ENCODE peak calls at places on chromosome 11, in seven cellular contexts. Z is activated CD4-positive, alpha-beta memory T cell treated with anti-CD3 and anti-CD28 coated beads, Interleukin-2, amount 10 ng/mL, durations not matched to agents 7 days and 5 days; H is T1000; I is SK-N-MC; C is foreskin fibroblast; R is colonic mucosa; L is GM04503. N is an unnamed sample.

GRCh38 chr11:2526808-2527381 is 82.1 kb downstream of the KCNQ1 start:
- DNase-seq in R (peak), I (no peak), C (no peak), Z (no peak), L (no peak), H (no peak), N (no peak)

GRCh38 chr11:78795862-78796261 is 221.2 kb upstream of the NARS2 start:
- DNase-seq in R (no peak), H (no peak), L (no peak), Z (no peak), C (no peak), I (no peak), N (no peak)

GRCh38 chr11:102318469-102318868 is 1.2 kb downstream of the BIRC3 start:
- DNase-seq in L (no peak), Z (peak), H (no peak), C (no peak), I (no peak), R (no peak), N (no peak)

GRCh38 chr11:128336203-128336602 is 251.2 kb downstream of the ETS1 start:
- DNase-seq in H (peak), R (no peak), I (no peak), Z (no peak), C (peak), L (no peak), N (peak)

GRCh38 chr11:66561975-66562248 is 6.5 kb downstream of the CTSF start:
- DNase-seq in I (no peak), C (no peak), Z (no peak), R (no peak), L (no peak), H (no peak), N (no peak)

GRCh38 chr11:86477495-86478155 is 102.9 kb downstream of the CCDC81 start:
- DNase-seq in I (no peak), Z (no peak), R (no peak), C (peak), L (no peak), H (no peak), N (no peak)

GRCh38 chr11:117171007-117171647 is 7.4 kb upstream of the SIDT2 start:
- DNase-seq in L (no peak), R (no peak), C (no peak), I (no peak), H (no peak), Z (no peak), N (no peak)

GRCh38 chr11:76448506-76448905 is 3.7 kb downstream of the EMSY start:
- DNase-seq in L (no peak), I (no peak), C (no peak), R (no peak), H (no peak), Z (no peak), N (no peak)

GRCh38 chr11:313787-314547 is at the start of gene IFITM1:
- DNase-seq in L (peak), H (no peak), Z (peak), R (peak), I (peak), C (peak), N (peak)

GRCh38 chr11:63985812-63986155 is 454 bp upstream of the OTUB1 start:
- DNase-seq in H (no peak), Z (peak), L (no peak), I (no peak), C (no peak), R (no peak), N (no peak)

GRCh38 chr11:87432006-87432405 is 394.3 kb downstream of the TMEM135 start:
- DNase-seq in I (no peak), L (peak), H (no peak), R (no peak), C (peak), Z (no peak), N (peak)

GRCh38 chr11:62020661-62021060 is 53.2 kb upstream of the FTH1 start:
- DNase-seq in R (no peak), C (no peak), I (no peak), L (no peak), H (no peak), Z (no peak), N (no peak)

GRCh38 chr11:112113539-112114457 is 27.1 kb downstream of the SDHD start:
- DNase-seq in H (no peak), I (no peak), R (no peak), C (peak), Z (no peak), L (peak), N (no peak)

GRCh38 chr11:130891326-130891725 is 25.0 kb downstream of the SNX19 start:
- DNase-seq in H (no peak), L (no peak), C (no peak), R (no peak), I (no peak), Z (no peak), N (no peak)

GRCh38 chr11:73907191-73907590 is 30.4 kb downstream of the PAAF1 start:
- DNase-seq in C (peak), L (no peak), R (no peak), Z (peak), I (no peak), H (no peak), N (no peak)

GRCh38 chr11:32385998-32386397 is 49.3 kb downstream of the WT1 start:
- DNase-seq in Z (no peak), I (no peak), L (no peak), H (no peak), R (peak), C (peak), N (no peak)

GRCh38 chr11:1054143-1055108 is 17.9 kb upstream of the MUC6 start:
- DNase-seq in C (peak), H (no peak), Z (no peak), R (peak), I (no peak), L (no peak), N (no peak)

GRCh38 chr11:75839851-75840250 is 24.8 kb downstream of the UVRAG start:
- DNase-seq in L (no peak), Z (no peak), R (no peak), H (no peak), C (no peak), I (no peak), N (no peak)

GRCh38 chr11:97614571-97614970 is 1224.8 kb downstream of the JRKL start:
- DNase-seq in Z (no peak), L (no peak), H (no peak), I (no peak), R (no peak), C (no peak), N (no peak)

GRCh38 chr11:60844870-60845221 is 2.9 kb downstream of the CCDC86 start:
- DNase-seq in R (no peak), H (no peak), Z (no peak), C (no peak), L (no peak), I (no peak), N (no peak)

N was measured in BJ.